ENCODE peak calls at places on chromosome 22, in ten cellular contexts. O is foreskin fibroblast; D is tibial nerve; P is IMR-90; J is astrocyte; A is cardiac fibroblast; N is MM.1S; Z is activated CD8-positive, alpha-beta T cell treated with anti-CD3 and anti-CD28 coated beads for 36 hours; E is LNCaP clone FGC; F is cardiac muscle cell. M is an unnamed sample.

GRCh38 chr22:24093855-24094254 is 82.8 kb downstream of the CABIN1 start:
- DNase-seq in O (no peak), D (no peak), P (no peak), J (no peak), A (no peak), N (no peak), Z (no peak), E (no peak), F (no peak), M (no peak)

GRCh38 chr22:35465109-35465701 is 65.3 kb downstream of the MCM5 start:
- DNase-seq in O (peak; percentile 33), D (no peak), P (no peak), J (no peak), A (no peak), N (no peak), Z (no peak), E (no peak), F (no peak), M (no peak)

GRCh38 chr22:26658161-26658560 is 773 bp downstream of the MIAT start:
- DNase-seq in O (no peak), D (no peak), P (no peak), J (no peak), A (no peak), N (peak; percentile 37), Z (peak; percentile 36), E (no peak), F (no peak), M (no peak)

GRCh38 chr22:35357883-35358621 is 22.8 kb upstream of the HMOX1 start:
- DNase-seq in O (peak; percentile 56), D (no peak), P (peak; percentile 40), J (peak; percentile 58), A (peak; percentile 83), N (no peak), Z (no peak), E (no peak), F (no peak), M (no peak)

GRCh38 chr22:50676661-50677492 is 4.3 kb downstream of the SHANK3 start:
- DNase-seq in O (no peak), D (no peak), P (no peak), J (no peak), A (no peak), N (no peak), Z (no peak), E (no peak), F (no peak), M (no peak)

GRCh38 chr22:45772726-45773125 is 101.1 kb downstream of the ATXN10 start:
- DNase-seq in O (no peak), D (no peak), P (no peak), J (no peak), A (no peak), N (no peak), Z (no peak), E (no peak), F (no peak), M (no peak)

GRCh38 chr22:37117092-37117491 is 7.6 kb upstream of the TMPRSS6 start:
- DNase-seq in O (no peak), D (no peak), P (no peak), J (no peak), A (no peak), N (no peak), Z (peak; percentile 26), E (no peak), F (no peak), M (no peak)

GRCh38 chr22:36733271-36733670 is 29.7 kb upstream of the CACNG2 start:
- DNase-seq in O (no peak), D (no peak), P (no peak), J (no peak), A (no peak), N (no peak), Z (no peak), E (no peak), F (no peak), M (no peak)

GRCh38 chr22:38886333-38886732 is 14.3 kb upstream of the CBX6 start:
- DNase-seq in O (no peak), D (no peak), P (no peak), J (no peak), A (no peak), N (no peak), Z (no peak), E (no peak), F (no peak), M (no peak)

GRCh38 chr22:17121235-17122195 is at the start of gene TMEM121B:
- DNase-seq in O (peak; percentile 80), D (peak; percentile 19), P (peak; percentile 59), J (peak; percentile 48), A (peak; percentile 41), N (no peak), Z (peak; percentile 53), E (no peak), F (peak; percentile 64), M (no peak)

GRCh38 chr22:33467718-33468117 is 409.5 kb upstream of the SYN3 start:
- DNase-seq in O (no peak), D (no peak), P (no peak), J (no peak), A (peak; percentile 2), N (no peak), Z (no peak), E (no peak), F (no peak), M (no peak)
- TF ChIP-seq CTCF in O (peak; percentile 47), D (no peak), P (peak; percentile 10), J (no peak), A (no peak), N (no peak), Z (no peak), E (no peak), F (peak; percentile 7), M (no peak)

GRCh38 chr22:20128902-20129746 is 2.5 kb upstream of the ZDHHC8 start:
- DNase-seq in O (peak; percentile 71), D (no peak), P (peak; percentile 23), J (no peak), A (peak; percentile 42), N (peak; percentile 42), Z (peak; percentile 72), E (no peak), F (peak; percentile 46), M (no peak)
- TF ChIP-seq CTCF in O (peak; percentile 60), D (no peak), P (peak; percentile 45), J (peak; percentile 14), A (peak; percentile 53), N (peak; percentile 47), Z (peak; percentile 63), E (peak; percentile 31), F (peak; percentile 47), M (peak; percentile 43)

GRCh38 chr22:22871536-22872278 is 15.9 kb upstream of the IGLL5 start:
- DNase-seq in O (no peak), D (no peak), P (no peak), J (no peak), A (no peak), N (no peak), Z (no peak), E (no peak), F (no peak), M (no peak)

GRCh38 chr22:22872722-22873708 is 14.6 kb upstream of the IGLL5 start:
- DNase-seq in O (no peak), D (no peak), P (no peak), J (no peak), A (no peak), N (no peak), Z (no peak), E (no peak), F (no peak), M (no peak)

GRCh38 chr22:22866381-22867111 is 21.1 kb upstream of the IGLL5 start:
- DNase-seq in O (peak; percentile 20), D (peak; percentile 44), P (no peak), J (no peak), A (peak; percentile 4), N (no peak), Z (no peak), E (no peak), F (no peak), M (no peak)

GRCh38 chr22:22867996-22868715 is 19.5 kb upstream of the IGLL5 start:
- DNase-seq in O (no peak), D (no peak), P (no peak), J (no peak), A (no peak), N (no peak), Z (no peak), E (no peak), F (no peak), M (no peak)

DNA sequence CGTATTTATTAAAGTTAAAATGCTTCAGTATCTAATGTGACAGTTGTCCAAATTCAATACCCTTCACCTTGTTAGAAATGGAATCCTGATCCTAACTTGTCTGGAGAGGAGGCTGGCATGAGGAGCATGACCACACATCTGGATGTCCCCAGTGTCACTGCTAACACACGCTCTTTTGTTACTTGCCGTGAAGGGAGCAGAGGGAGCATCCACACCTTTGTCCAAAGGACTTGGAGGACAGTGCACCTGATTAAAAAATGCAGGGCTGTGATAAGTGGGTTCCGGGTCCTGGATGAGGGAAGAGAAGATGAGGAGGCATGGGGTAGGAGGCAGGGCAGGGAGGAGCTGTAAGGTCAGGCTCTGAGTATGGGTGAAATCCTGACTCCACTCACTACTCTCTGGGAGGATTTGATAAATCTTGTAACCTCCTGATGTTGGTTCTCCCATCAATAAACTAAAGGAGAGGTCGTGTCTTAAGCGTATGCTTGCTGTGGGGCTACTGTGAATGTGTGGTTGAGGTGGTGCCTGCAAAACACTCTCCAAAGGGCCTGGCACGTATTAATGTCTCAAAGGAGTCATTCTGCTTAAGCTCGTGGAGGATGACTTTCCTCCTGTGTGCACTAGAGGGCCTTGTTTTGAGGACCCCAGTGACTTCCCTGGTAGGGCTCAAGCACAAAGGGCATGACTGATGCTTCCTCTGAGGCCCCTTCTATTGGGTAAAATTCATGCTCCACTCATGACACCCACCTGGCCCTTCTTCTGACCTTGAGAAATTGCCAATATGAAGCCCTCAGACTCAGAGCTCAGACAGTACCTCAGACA is 16.8 kb upstream of the IGLL5 start:
- DNase-seq in O (no peak), D (no peak), P (no peak), J (no peak), A (peak; percentile 1), N (peak; percentile 10), Z (no peak), E (no peak), F (no peak), M (no peak)
- TF ChIP-seq CTCF in O (no peak), D (no peak), P (peak; percentile 4), J (no peak), A (no peak), N (peak; percentile 46), Z (peak; percentile 32), E (no peak), F (no peak), M (peak; percentile 38)

GRCh38 chr22:43894122-43894521 is 2.3 kb upstream of the PNPLA5 start:
- DNase-seq in O (no peak), D (no peak), P (no peak), J (no peak), A (no peak), N (no peak), Z (no peak), E (no peak), F (no peak), M (no peak)

GRCh38 chr22:43897751-43898261 is 6.0 kb upstream of the PNPLA5 start:
- DNase-seq in O (peak; percentile 57), D (no peak), P (peak; percentile 87), J (peak; percentile 86), A (peak; percentile 56), N (no peak), Z (no peak), E (no peak), F (peak; percentile 30), M (no peak)

GRCh38 chr22:43893266-43893665 is 1.5 kb upstream of the PNPLA5 start:
- DNase-seq in O (no peak), D (no peak), P (no peak), J (no peak), A (no peak), N (no peak), Z (no peak), E (no peak), F (no peak), M (no peak)

GRCh38 chr22:43892183-43892894 is 526 bp upstream of the PNPLA5 start:
- DNase-seq in O (no peak), D (no peak), P (no peak), J (no peak), A (no peak), N (no peak), Z (no peak), E (no peak), F (no peak), M (no peak)

GRCh38 chr22:43895986-43896645 is 4.3 kb upstream of the PNPLA5 start:
- DNase-seq in O (no peak), D (no peak), P (no peak), J (no peak), A (no peak), N (no peak), Z (no peak), E (no peak), F (no peak), M (no peak)
- TF ChIP-seq CTCF in O (no peak), D (no peak), P (no peak), J (no peak), A (no peak), N (no peak), Z (no peak), E (no peak), F (no peak), M (no peak)

M was measured in GM10248.